ENCODE peak calls at places on chromosomes 16 and 17, in seven cellular contexts. Y is upper lobe of right lung; K is GM12878; T is psoas muscle; X is left lung; L is left cardiac atrium; A is effector memory CD8-positive, alpha-beta T cell. Q is an unnamed sample.

GRCh38 chr16:11658896-11659708 is 9.2 kb upstream of the SNN start:
- ATAC-seq in Y (peak), K (no peak), T (peak), X (peak), L (no peak), A (no peak), Q (peak)

GRCh38 chr16:65226077-65226476 is 104.2 kb upstream of the CDH11 start:
- ATAC-seq in Y (no peak), K (no peak), T (no peak), X (no peak), L (no peak), A (no peak), Q (no peak)

GRCh38 chr16:16791051-16791450 is 412.1 kb downstream of the NPIPA7 start:
- ATAC-seq in Y (no peak), K (no peak), T (no peak), X (no peak), L (no peak), A (no peak), Q (no peak)

GRCh38 chr16:69286941-69287713 is 24.0 kb upstream of the VPS4A start:
- ATAC-seq in Y (peak), K (peak), T (peak), X (peak), L (peak), A (peak), Q (no peak)

GRCh38 chr17:77269696-77270681 is 129.2 kb downstream of the SEC14L1 start:
- ATAC-seq in Y (no peak), K (no peak), T (no peak), X (no peak), L (no peak), A (no peak), Q (peak)

GRCh38 chr16:78242231-78242630 is 142.8 kb downstream of the WWOX start:
- ATAC-seq in Y (no peak), K (no peak), T (no peak), X (peak), L (no peak), A (no peak), Q (no peak)

GRCh38 chr17:31470592-31470991 is 79.1 kb downstream of the RAB11FIP4 start:
- ATAC-seq in Y (no peak), K (no peak), T (no peak), X (no peak), L (no peak), A (no peak), Q (peak)

GRCh38 chr17:36550491-36551417 is 6.0 kb downstream of the GGNBP2 start:
- ATAC-seq in Y (peak), K (peak), T (no peak), X (no peak), L (no peak), A (peak), Q (peak)

GRCh38 chr17:14748036-14748715 is 447.3 kb downstream of the HS3ST3B1 start:
- ATAC-seq in Y (peak), K (no peak), T (no peak), X (peak), L (peak), A (no peak), Q (peak)

GRCh38 chr17:3827124-3827773 is 18.8 kb downstream of the NCBP3 start:
- ATAC-seq in Y (peak), K (peak), T (no peak), X (peak), L (no peak), A (peak), Q (peak)

GRCh38 chr17:2883544-2884203 is 87.4 kb downstream of the RAP1GAP2 start:
- ATAC-seq in Y (peak), K (peak), T (no peak), X (peak), L (peak), A (no peak), Q (peak)